ENCODE peak calls at places on chromosomes 3 and 15, in five cellular contexts. J, O, A, V and F are unnamed samples.
A peak's percentile ranks its signal among the peaks of the same experiment; 100 is the strongest.

GRCh38 chr3:71421475-71421819 is 162.1 kb downstream of the FOXP1 start:
- DNase-seq in A (no peak), V (no peak), J (no peak), O (no peak), F (no peak)

GRCh38 chr3:63508305-63508704 is 144.2 kb upstream of the SNTN start:
- DNase-seq in V (no peak), J (no peak), O (no peak), A (no peak), F (no peak)

GRCh38 chr3:174125267-174125844 is 727.8 kb downstream of the NLGN1 start:
- DNase-seq in V (no peak), A (peak; percentile 50), O (peak; percentile 73), J (peak; percentile 65), F (no peak)

GRCh38 chr3:107928084-107928445 is 162.8 kb downstream of the CD47 start:
- DNase-seq in O (peak; percentile 54), J (peak; percentile 49), V (no peak), A (peak; percentile 38), F (no peak)

GRCh38 chr3:194939949-194940770 is 254.5 kb downstream of the FAM43A start:
- DNase-seq in V (no peak), O (no peak), J (no peak), A (no peak), F (no peak)

GRCh38 chr15:99486371-99487336 is 79.1 kb upstream of the MEF2A start:
- DNase-seq in J (peak; percentile 60), O (peak; percentile 49), V (no peak), A (peak; percentile 84), F (peak; percentile 15)

GRCh38 chr3:190105876-190106275 is 14.8 kb downstream of the P3H2 start:
- DNase-seq in A (no peak), J (no peak), V (no peak), O (no peak), F (no peak)

GRCh38 chr15:101459579-101460300 is 29.8 kb downstream of the PCSK6 start:
- DNase-seq in A (no peak), J (no peak), V (no peak), O (no peak), F (no peak)

GRCh38 chr15:100900895-100901169 is 18.3 kb upstream of the LRRK1 start:
- DNase-seq in O (no peak), A (no peak), J (no peak), V (no peak), F (no peak)

GRCh38 chr15:29596266-29596665 is 226.0 kb downstream of the TJP1 start:
- DNase-seq in O (no peak), A (peak; percentile 17), V (no peak), J (peak; percentile 45), F (no peak)

GRCh38 chr15:29401644-29402043 is 132.0 kb upstream of the NSMCE3 start:
- DNase-seq in J (no peak), O (no peak), V (no peak), A (no peak), F (no peak)

GRCh38 chr15:44427756-44428724 is 611 bp downstream of the CTDSPL2 start:
- DNase-seq in O (peak; percentile 65), A (peak; percentile 47), V (peak; percentile 15), J (peak; percentile 65), F (no peak)

GRCh38 chr3:170599083-170599482 is 13.2 kb upstream of the SLC7A14 start:
- DNase-seq in J (no peak), V (no peak), O (no peak), A (no peak), F (no peak)

GRCh38 chr15:64460737-64461576 is 579 bp downstream of the ZNF609 start:
- DNase-seq in J (peak; percentile 81), O (peak; percentile 88), V (no peak), A (peak; percentile 87), F (no peak)

GRCh38 chr3:48702320-48702921 is 14.6 kb downstream of the IP6K2 start:
- DNase-seq in V (no peak), O (no peak), J (no peak), A (no peak), F (no peak)
- H3K4me3 ChIP-seq in V (peak overlapping the region; percentile 42), O (no peak overlapping the region), J (no peak overlapping the region), A (no peak overlapping the region), F (no peak overlapping the region)

DNA sequence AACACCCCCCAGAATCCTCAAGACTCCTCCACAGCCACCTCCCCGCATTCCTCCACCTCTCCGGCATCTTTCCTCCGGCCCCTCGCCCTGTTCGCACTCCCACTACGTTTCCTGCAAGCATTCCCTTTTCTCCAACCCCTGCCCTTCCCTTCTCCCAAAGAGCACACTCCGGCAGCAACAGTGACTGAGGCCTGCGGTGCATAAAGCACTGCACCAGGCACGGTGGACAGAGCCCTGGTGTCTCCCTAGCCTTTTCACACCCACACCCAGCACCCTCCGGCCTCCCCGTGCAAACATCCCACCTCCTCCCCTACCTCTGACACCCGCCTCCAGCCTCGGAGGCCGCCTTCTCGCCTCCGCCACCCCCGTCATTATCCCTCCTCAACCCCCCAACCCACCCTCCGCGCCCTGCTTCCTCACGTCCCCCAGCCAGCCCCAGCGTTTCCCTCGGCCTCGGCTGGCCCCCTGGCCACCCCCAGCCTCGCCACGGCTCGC is 577 bp downstream of the ZNF148 start:
- DNase-seq in O (peak; percentile 88), A (peak; percentile 69), V (no peak), J (peak; percentile 38), F (peak; percentile 46)
- H3K18ac ChIP-seq in O (peak overlapping the region; percentile 83), A (peak overlapping the region; percentile 34), V (peak overlapping the region; percentile 90), J (peak overlapping the region; percentile 31), F (peak overlapping the region; percentile 22)

DNA sequence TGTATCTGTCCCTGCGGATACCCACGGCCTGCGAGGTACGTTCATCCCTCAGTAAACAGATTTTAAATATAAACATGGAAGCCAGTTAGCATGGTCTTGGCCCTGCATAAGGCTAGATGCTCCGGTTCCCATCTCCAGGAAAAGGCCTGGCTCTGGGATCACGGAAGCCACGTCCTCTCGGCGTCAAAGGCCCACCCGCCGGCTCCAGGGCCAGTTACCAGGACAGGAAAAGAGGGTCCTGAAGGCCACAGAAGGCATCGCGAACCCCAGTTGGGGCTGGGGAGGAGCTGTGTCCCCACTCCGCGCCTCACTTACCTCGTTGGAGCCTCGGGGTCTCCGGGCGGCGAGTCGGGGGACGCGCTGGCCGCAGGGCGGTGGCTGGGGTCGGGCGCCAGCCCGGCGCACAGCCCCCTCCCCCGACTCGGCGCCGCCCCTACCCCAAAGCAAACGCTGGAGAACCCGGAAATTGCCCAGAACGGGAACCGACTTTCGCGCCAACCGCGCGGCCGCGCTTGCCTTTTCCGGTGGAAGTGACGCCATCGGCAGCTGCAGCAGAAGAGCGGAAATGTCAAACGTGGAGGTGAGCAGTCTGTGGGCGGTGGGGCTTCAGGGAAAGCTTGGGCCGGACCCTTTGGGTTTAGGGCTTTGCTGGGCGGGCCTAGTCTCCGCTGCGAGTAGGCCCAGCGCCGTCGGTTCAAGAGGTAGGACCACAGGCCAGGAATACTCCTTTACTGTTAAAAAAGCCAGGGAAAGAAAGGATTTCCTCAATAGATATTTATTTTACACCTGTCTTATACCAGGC is at the start of gene TOPBP1:
- DNase-seq in V (peak; percentile 67), J (peak; percentile 70), O (peak; percentile 95), A (peak; percentile 68), F (peak; percentile 70)
- H2BK15ac ChIP-seq in V (no peak within 1 kb of the TSS), J (no peak within 1 kb of the TSS), O (no peak within 1 kb of the TSS), A (no peak within 1 kb of the TSS), F (peak within 1 kb of the TSS; percentile 54)

GRCh38 chr3:195662-196061 is 901 bp upstream of the CHL1 start:
- DNase-seq in A (no peak), V (no peak), J (no peak), O (peak; percentile 42), F (no peak)
- H3K4me3 ChIP-seq in A (no peak overlapping the region), V (peak overlapping the region; percentile 77), J (no peak overlapping the region), O (no peak overlapping the region), F (no peak overlapping the region)

GRCh38 chr15:76310470-76311070 is 699 bp downstream of the ETFA start:
- DNase-seq in J (no peak), O (no peak), V (no peak), A (peak; percentile 67), F (no peak)
- H3K18ac ChIP-seq in J (peak overlapping the region; percentile 10), O (peak overlapping the region; percentile 89), V (no peak overlapping the region), A (peak overlapping the region; percentile 77), F (peak overlapping the region; percentile 96)